ENCODE peak calls at places on chromosomes 2 and 18, in five cellular contexts. B is cardiac fibroblast, R is progenitor cell of endocrine pancreas, S is AG09319, U is foreskin fibroblast. T is an unnamed sample.

GRCh38 chr2:67649331-67650071 is 252.4 kb downstream of the ETAA1 start:
- DNase-seq in B (peak; percentile 98), R (no peak), S (peak; percentile 30), U (peak; percentile 76), T (peak; percentile 94)

GRCh38 chr2:196991061-196991460 is 64.6 kb upstream of the PGAP1 start:
- DNase-seq in B (no peak), R (no peak), S (no peak), U (no peak), T (no peak)

GRCh38 chr18:12032786-12033642 is 51.7 kb downstream of the IMPA2 start:
- DNase-seq in B (peak; percentile 52), R (no peak), S (no peak), U (peak; percentile 72), T (peak; percentile 81)

GRCh38 chr2:203659650-203660049 is 46.8 kb upstream of the CD28 start:
- DNase-seq in B (no peak), R (no peak), S (no peak), U (no peak), T (no peak)

GRCh38 chr2:16005819-16006536 is 65.6 kb downstream of the MYCN start:
- DNase-seq in B (no peak), R (no peak), S (no peak), U (no peak), T (no peak)

GRCh38 chr2:10165282-10165681 is 42.7 kb downstream of the RRM2 start:
- DNase-seq in B (no peak), R (no peak), S (no peak), U (no peak), T (no peak)

GRCh38 chr2:202034249-202035088 is 814 bp downstream of the FZD7 start:
- DNase-seq in B (peak; percentile 26), R (no peak), S (no peak), U (peak; percentile 71), T (peak; percentile 45)

GRCh38 chr2:181047829-181048228 is 67.4 kb downstream of the UBE2E3 start:
- DNase-seq in B (no peak), R (no peak), S (no peak), U (no peak), T (no peak)

GRCh38 chr2:38740851-38741541 is 10.2 kb downstream of the SRSF7 start:
- DNase-seq in B (peak; percentile 63), R (no peak), S (no peak), U (peak; percentile 65), T (peak; percentile 48)

GRCh38 chr2:191929288-191929687 is 82.4 kb upstream of the CAVIN2 start:
- DNase-seq in B (peak; percentile 50), R (no peak), S (no peak), U (no peak), T (no peak)

GRCh38 chr2:86035883-86036789 is 69.5 kb downstream of the POLR1A start:
- DNase-seq in B (peak; percentile 86), R (peak; percentile 26), S (peak; percentile 49), U (peak; percentile 96), T (peak; percentile 93)

GRCh38 chr2:10022041-10022421 is 21.3 kb upstream of the KLF11 start:
- DNase-seq in B (no peak), R (no peak), S (no peak), U (no peak), T (no peak)

GRCh38 chr2:101998556-101999121 is 6.9 kb downstream of the IL1R2 start:
- DNase-seq in B (no peak), R (no peak), S (no peak), U (no peak), T (no peak)

GRCh38 chr2:9484533-9484932 is 10.2 kb downstream of the IAH1 start:
- DNase-seq in B (no peak), R (no peak), S (peak; percentile 36), U (peak; percentile 81), T (no peak)

GRCh38 chr2:99880148-99880983 is 262.0 kb downstream of the AFF3 start:
- DNase-seq in B (peak; percentile 36), R (no peak), S (no peak), U (peak; percentile 52), T (peak; percentile 69)

GRCh38 chr2:46451131-46451711 is 28.1 kb upstream of the TMEM247 start:
- DNase-seq in B (peak; percentile 56), R (no peak), S (no peak), U (peak; percentile 72), T (peak; percentile 83)

GRCh38 chr18:79657342-79657996 is 22.1 kb upstream of the CTDP1 start:
- DNase-seq in B (no peak), R (no peak), S (no peak), U (no peak), T (no peak)

GRCh38 chr2:38315707-38316333 is 61.3 kb downstream of the ATL2 start:
- DNase-seq in B (peak; percentile 65), R (no peak), S (no peak), U (peak; percentile 74), T (peak; percentile 61)

GRCh38 chr18:80241919-80242777 is 5.2 kb downstream of the PARD6G start:
- DNase-seq in B (no peak), R (no peak), S (no peak), U (no peak), T (no peak)

GRCh38 chr2:73922681-73923080 is 4.0 kb upstream of the DGUOK start:
- DNase-seq in B (no peak), R (no peak), S (no peak), U (no peak), T (no peak)

GRCh38 chr2:185700883-185701282 is 37.7 kb upstream of the FSIP2 start:
- DNase-seq in B (no peak), R (no peak), S (no peak), U (no peak), T (no peak)

GRCh38 chr2:64866797-64867196 is 122.4 kb upstream of the SLC1A4 start:
- DNase-seq in B (peak; percentile 83), R (no peak), S (peak; percentile 92), U (peak; percentile 99), T (peak; percentile 96)

GRCh38 chr18:63342206-63342605 is 22.6 kb upstream of the BCL2 start:
- DNase-seq in B (peak; percentile 57), R (peak; percentile 13), S (no peak), U (peak; percentile 46), T (peak; percentile 40)

GRCh38 chr2:20173496-20174402 is 51.2 kb downstream of the SDC1 start:
- DNase-seq in B (no peak), R (no peak), S (no peak), U (no peak), T (no peak)

GRCh38 chr2:240644859-240645301 is 19.6 kb downstream of the GPR35 start:
- DNase-seq in B (no peak), R (no peak), S (no peak), U (no peak), T (no peak)

GRCh38 chr18:22591231-22591630 is 173.5 kb upstream of the CTAGE1 start:
- DNase-seq in B (peak; percentile 87), R (no peak), S (no peak), U (peak; percentile 53), T (peak; percentile 34)

GRCh38 chr2:152594792-152595191 is 122.5 kb downstream of the PRPF40A start:
- DNase-seq in B (peak; percentile 80), R (no peak), S (no peak), U (no peak), T (peak; percentile 36)

GRCh38 chr2:228654707-228655106 is 473.2 kb upstream of the SPHKAP start:
- DNase-seq in B (no peak), R (no peak), S (no peak), U (no peak), T (no peak)

DNA sequence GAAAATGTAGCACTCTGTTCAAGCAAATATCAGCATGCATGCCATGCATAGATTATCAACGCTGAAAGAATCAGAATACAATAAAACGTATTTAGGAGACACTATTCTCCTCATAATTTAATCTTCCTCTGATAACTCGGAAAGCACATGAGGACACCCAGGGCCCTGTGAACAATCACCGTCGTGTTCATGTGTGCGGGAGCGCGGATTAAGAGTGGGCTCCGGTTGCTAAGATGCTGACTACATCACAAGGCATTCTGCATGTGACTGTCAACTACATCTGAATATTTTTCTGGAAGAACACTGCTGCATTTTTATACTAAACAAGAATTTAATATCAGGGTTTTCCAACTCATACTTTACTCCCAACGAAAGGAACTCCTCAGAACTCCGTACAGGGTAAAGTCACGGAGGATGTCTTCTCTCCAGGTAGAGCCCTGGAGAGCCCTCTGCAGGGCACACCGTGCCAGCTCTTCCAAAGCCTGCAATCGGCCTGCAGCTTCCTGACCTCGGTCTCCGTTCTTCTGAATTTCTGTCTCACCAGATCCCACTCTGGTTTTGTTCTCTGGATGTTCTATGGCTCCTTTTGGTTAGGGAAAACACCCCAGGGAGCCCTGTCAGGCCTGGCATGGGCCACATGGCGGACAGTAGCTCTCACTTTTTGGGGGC is 59.6 kb downstream of the ZNF516 start:
- DNase-seq in B (no peak), R (no peak), S (no peak), U (no peak), T (no peak)
- TF ChIP-seq CTCF in B (no peak), R (peak; percentile 28), S (no peak), U (no peak), T (peak; percentile 31)

GRCh38 chr2:204727368-204727767 is 182.1 kb downstream of the PARD3B start:
- DNase-seq in B (no peak), R (no peak), S (no peak), U (no peak), T (no peak)
- TF ChIP-seq CTCF in B (no peak), R (no peak), S (no peak), U (no peak), T (no peak)

DNA sequence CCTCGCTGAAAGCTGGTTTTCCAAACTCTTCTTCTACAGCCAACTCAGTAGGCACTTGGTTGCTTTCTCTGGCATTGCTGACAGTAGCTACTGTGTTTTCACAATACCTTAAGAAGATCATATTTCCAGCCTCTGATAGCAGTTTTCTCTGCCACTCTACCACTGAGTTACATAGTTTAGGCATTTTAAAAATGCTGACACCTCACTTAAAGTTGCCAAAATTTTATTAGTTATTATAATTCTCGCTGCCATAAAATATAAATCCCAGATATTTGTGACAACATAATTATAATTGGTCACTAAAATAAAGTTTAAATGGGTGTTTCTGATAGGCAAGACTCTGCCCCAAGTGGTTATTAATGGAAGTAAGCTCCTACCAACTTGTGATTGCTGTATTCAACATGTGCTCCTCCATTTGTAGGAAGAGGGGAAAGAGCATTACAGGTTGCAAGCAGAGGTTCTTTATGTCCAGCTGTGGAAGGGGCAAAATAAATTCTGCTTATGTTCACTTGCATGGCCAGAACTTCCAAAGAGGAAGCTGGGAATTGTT is 1202.8 kb downstream of the CNTNAP5 start:
- DNase-seq in B (no peak), R (no peak), S (no peak), U (no peak), T (no peak)
- TF ChIP-seq CTCF in B (no peak), R (peak; percentile 50), S (no peak), U (no peak), T (no peak)

GRCh38 chr2:95287336-95287735 is 9.8 kb upstream of the KCNIP3 start:
- DNase-seq in B (no peak), R (no peak), S (no peak), U (no peak), T (no peak)

GRCh38 chr2:95291222-95291621 is 5.9 kb upstream of the KCNIP3 start:
- DNase-seq in B (no peak), R (no peak), S (no peak), U (no peak), T (no peak)

GRCh38 chr2:95287806-95288205 is 9.3 kb upstream of the KCNIP3 start:
- DNase-seq in B (no peak), R (no peak), S (no peak), U (no peak), T (no peak)

GRCh38 chr2:95292623-95293260 is 4.4 kb upstream of the KCNIP3 start:
- DNase-seq in B (no peak), R (no peak), S (no peak), U (peak; percentile 51), T (no peak)

DNA sequence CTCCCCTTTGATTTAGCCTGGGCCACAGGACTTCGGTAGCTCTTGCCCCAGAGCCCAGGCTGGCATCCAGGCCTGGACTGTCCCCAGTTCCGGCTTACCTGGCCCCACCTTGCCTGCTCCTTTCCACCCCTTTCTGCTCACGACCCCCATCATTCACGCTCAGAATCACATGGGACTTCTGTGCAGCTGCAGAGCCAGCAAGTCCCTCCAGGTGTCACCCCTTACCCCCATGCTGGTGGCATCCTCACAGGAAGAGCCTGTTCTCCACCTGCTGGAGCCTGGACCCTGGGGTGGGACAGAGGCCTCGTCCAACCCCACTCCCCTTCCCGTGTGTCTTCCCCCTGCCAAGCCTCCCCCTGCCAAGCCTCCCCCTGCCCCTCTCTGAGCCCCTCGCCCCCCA is 7.9 kb upstream of the KCNIP3 start:
- DNase-seq in B (no peak), R (no peak), S (no peak), U (no peak), T (no peak)
- TF ChIP-seq CTCF in B (no peak), R (peak; percentile 14), S (no peak), U (no peak), T (no peak)